ENCODE peak calls at places on chromosome 5, in nine cellular contexts. G is endodermal cell; T is tibial artery; Z is NCI-H1092; D is activated naive CD4-positive, alpha-beta T cell; Q is breast epithelium; B is osteoblast; Y is frontal cortex; R is activated CD8-positive, alpha-beta memory T cell treated with anti-CD3 and anti-CD28 coated beads for 4 hours. P is an unnamed sample.

GRCh38 chr5:142821027-142821732 is 51.0 kb downstream of the ARHGAP26 start:
- DNase-seq in D (no peak), R (no peak), Q (no peak), G (no peak), T (no peak), Y (no peak), Z (no peak), B (no peak), P (no peak)

GRCh38 chr5:178793156-178793555 is 62.7 kb upstream of the ZNF354A start:
- DNase-seq in Q (peak), Z (peak), B (no peak), T (peak), G (peak), Y (no peak), R (no peak), D (no peak), P (no peak)

GRCh38 chr5:59115345-59115744 is 532.5 kb downstream of the RAB3C start:
- DNase-seq in Y (no peak), T (no peak), Q (no peak), R (no peak), Z (no peak), D (no peak), B (no peak), G (no peak), P (no peak)

GRCh38 chr5:5298068-5298633 is 124.3 kb upstream of the ICE1 start:
- DNase-seq in D (no peak), B (no peak), G (no peak), T (no peak), R (no peak), Y (no peak), Z (no peak), Q (no peak), P (no peak)

GRCh38 chr5:72654231-72654630 is 147.0 kb upstream of the ZNF366 start:
- DNase-seq in D (no peak), B (no peak), G (no peak), Z (no peak), Y (no peak), T (no peak), R (no peak), Q (no peak), P (no peak)

GRCh38 chr5:177336112-177336511 is 15.4 kb downstream of the LMAN2 start:
- DNase-seq in B (peak), T (no peak), Q (no peak), G (no peak), D (no peak), Y (no peak), R (no peak), Z (no peak), P (no peak)

GRCh38 chr5:122424211-122424610 is 112.2 kb downstream of the SNCAIP start:
- DNase-seq in Z (no peak), Q (no peak), R (no peak), B (no peak), D (no peak), T (no peak), Y (peak), G (no peak), P (no peak)

GRCh38 chr5:90020575-90021535 is 388.7 kb downstream of the CETN3 start:
- DNase-seq in Z (no peak), Y (no peak), G (no peak), Q (no peak), R (no peak), B (peak), D (no peak), T (no peak), P (no peak)

GRCh38 chr5:169157064-169157463 is 143.9 kb downstream of the SLIT3 start:
- DNase-seq in T (no peak), R (no peak), Z (no peak), Q (no peak), B (no peak), D (no peak), G (no peak), Y (no peak), P (no peak)

GRCh38 chr5:111252799-111253564 is 28.8 kb downstream of the CAMK4 start:
- DNase-seq in T (no peak), B (no peak), Y (no peak), Q (no peak), R (no peak), D (no peak), G (no peak), Z (no peak), P (no peak)